ENCODE peak calls at places on chromosomes 1 and 21, in six cellular contexts. D is esophagus squamous epithelium, N is osteoblast, V is ovary, O is neural progenitor cell, C is BJ. X is an unnamed sample.

GRCh38 chr1:193367863-193368262 is 181.4 kb upstream of the B3GALT2 start:
- DNase-seq in D (no peak), V (no peak), N (no peak), C (no peak), O (no peak), X (no peak)

GRCh38 chr21:35521293-35521692 is 472.2 kb upstream of the RUNX1 start:
- DNase-seq in O (peak; percentile 23), N (no peak), V (no peak), C (no peak), D (no peak), X (no peak)

GRCh38 chr21:24825348-24825747 is 781.9 kb downstream of the MRPL39 start:
- DNase-seq in N (no peak), D (no peak), O (no peak), C (no peak), V (no peak), X (no peak)

GRCh38 chr1:18941221-18942141 is 15.0 kb downstream of the IFFO2 start:
- DNase-seq in N (peak; percentile 98), O (peak; percentile 74), V (no peak), D (no peak), C (no peak), X (peak; percentile 74)

GRCh38 chr1:98325646-98326441 is 335.7 kb upstream of the SNX7 start:
- DNase-seq in N (no peak), O (no peak), C (peak; percentile 54), V (no peak), D (no peak), X (peak; percentile 96)

GRCh38 chr1:42439940-42440339 is 15.9 kb downstream of the ZMYND12 start:
- DNase-seq in C (peak; percentile 4), N (peak; percentile 93), O (no peak), D (no peak), V (no peak), X (peak; percentile 88)

GRCh38 chr1:65412984-65413375 is 7.5 kb upstream of the LEPR start:
- DNase-seq in O (no peak), V (no peak), D (no peak), N (no peak), C (peak; percentile 75), X (no peak)

GRCh38 chr1:203167026-203167912 is 8.4 kb downstream of the MYBPH start:
- DNase-seq in N (peak; percentile 39), O (no peak), V (no peak), D (no peak), C (no peak), X (no peak)

GRCh38 chr21:42532466-42533181 is 19.0 kb downstream of the SLC37A1 start:
- DNase-seq in V (no peak), N (no peak), D (no peak), O (no peak), C (no peak), X (no peak)

GRCh38 chr1:94395748-94396309 is 22.4 kb upstream of the ABCD3 start:
- DNase-seq in D (no peak), N (no peak), O (no peak), C (no peak), V (no peak), X (no peak)

GRCh38 chr1:50570064-50570463 is 146.8 kb upstream of the DMRTA2 start:
- DNase-seq in N (peak; percentile 63), V (no peak), O (peak; percentile 69), C (no peak), D (no peak), X (peak; percentile 15)

GRCh38 chr1:56965191-56965590 is 624 bp downstream of the C8B start:
- DNase-seq in C (no peak), O (no peak), V (no peak), D (no peak), N (peak; percentile 52), X (no peak)

GRCh38 chr1:118979754-118980270 is 8.3 kb downstream of the TBX15 start:
- DNase-seq in D (no peak), O (peak; percentile 51), C (no peak), V (no peak), N (no peak), X (no peak)

GRCh38 chr1:72442251-72442650 is 159.9 kb upstream of the NEGR1 start:
- DNase-seq in D (no peak), O (no peak), C (no peak), V (no peak), N (no peak), X (no peak)

GRCh38 chr1:10753279-10753678 is 43.2 kb downstream of the CASZ1 start:
- DNase-seq in O (peak; percentile 51), V (no peak), D (no peak), N (no peak), C (no peak), X (no peak)

GRCh38 chr1:159983681-159984080 is 29.6 kb upstream of the SLAMF9 start:
- DNase-seq in V (no peak), D (no peak), O (no peak), N (no peak), C (no peak), X (no peak)

GRCh38 chr21:25895565-25896205 is 160.9 kb downstream of the GABPA start:
- DNase-seq in C (no peak), N (no peak), V (no peak), O (peak; percentile 41), D (no peak), X (peak; percentile 63)

GRCh38 chr1:2307206-2307605 is 79.1 kb downstream of the SKI start:
- DNase-seq in D (no peak), C (no peak), V (no peak), N (no peak), O (no peak), X (no peak)

GRCh38 chr1:54013393-54014008 is 4.5 kb downstream of the LDLRAD1 start:
- DNase-seq in O (no peak), V (no peak), N (no peak), D (no peak), C (no peak), X (no peak)

GRCh38 chr1:28895896-28896608 is 18.3 kb upstream of the EPB41 start:
- DNase-seq in C (no peak), O (no peak), N (no peak), V (no peak), D (no peak), X (no peak)

GRCh38 chr1:28580706-28581530 is 11.1 kb upstream of the RAB42 start:
- DNase-seq in D (no peak), V (no peak), O (peak; percentile 82), C (no peak), N (peak; percentile 87), X (peak; percentile 51)

GRCh38 chr21:42146821-42147220 is 72.1 kb upstream of the ABCG1 start:
- DNase-seq in V (peak; percentile 28), N (no peak), C (no peak), D (no peak), O (no peak), X (no peak)

GRCh38 chr1:183276386-183276785 is 90.3 kb downstream of the LAMC2 start:
- DNase-seq in D (no peak), C (peak; percentile 52), O (no peak), N (no peak), V (no peak), X (no peak)

GRCh38 chr1:221557024-221557423 is 184.9 kb downstream of the DUSP10 start:
- DNase-seq in C (no peak), N (peak; percentile 25), D (no peak), V (no peak), O (no peak), X (peak; percentile 25)

GRCh38 chr1:221556435-221556834 is 185.5 kb downstream of the DUSP10 start:
- DNase-seq in D (no peak), V (no peak), C (no peak), O (no peak), N (no peak), X (no peak)

DNA sequence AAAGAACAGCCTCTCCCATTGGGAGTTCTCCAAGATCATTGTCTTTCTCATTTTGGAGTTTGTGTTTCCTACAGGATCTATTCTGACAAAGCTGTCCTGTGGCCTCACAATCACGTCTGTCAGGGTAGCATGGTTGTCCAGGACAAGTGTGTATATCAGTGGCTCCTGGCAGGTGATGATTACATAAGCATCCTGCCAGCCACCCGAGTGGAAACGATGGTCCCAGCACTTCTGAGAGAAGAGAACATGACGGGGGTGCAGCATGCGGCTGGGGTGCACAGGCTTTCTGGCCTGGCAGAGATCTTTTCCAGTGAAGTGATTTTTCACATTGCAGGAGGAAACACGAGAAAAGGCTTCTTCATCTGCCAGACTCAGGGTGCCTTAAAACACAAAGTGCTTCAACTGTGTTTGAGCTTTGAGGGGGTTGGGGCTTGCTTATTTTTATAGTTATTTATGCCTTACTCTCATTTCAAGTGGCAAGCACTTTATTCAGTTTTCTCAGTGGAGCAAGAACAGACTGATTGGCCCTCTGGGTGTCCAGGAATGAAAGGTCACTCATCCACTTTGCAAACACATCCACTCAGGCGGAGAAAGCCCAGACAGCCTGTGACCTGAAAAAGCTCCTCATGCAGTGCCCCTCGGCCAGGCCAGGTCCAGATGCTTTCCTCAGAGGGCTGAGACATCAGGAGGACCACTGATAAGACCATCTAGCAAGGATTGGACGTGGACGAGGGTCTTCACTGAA is 186.0 kb downstream of the DUSP10 start:
- DNase-seq in V (no peak), C (no peak), O (no peak), N (peak; percentile 15), D (no peak), X (no peak)
- TF ChIP-seq CTCF in V (no peak), C (no peak), O (no peak), N (no peak), D (no peak), X (no peak)

GRCh38 chr21:45365186-45365607 is 39.8 kb upstream of the COL18A1 start:
- DNase-seq in C (no peak), V (no peak), N (no peak), O (no peak), D (no peak), X (no peak)

GRCh38 chr21:45365608-45366241 is 39.2 kb upstream of the COL18A1 start:
- DNase-seq in D (no peak), O (peak; percentile 62), C (no peak), V (peak; percentile 53), N (no peak), X (peak; percentile 18)

GRCh38 chr21:45367402-45368351 is 37.3 kb upstream of the COL18A1 start:
- DNase-seq in D (no peak), O (no peak), V (no peak), N (peak; percentile 92), C (no peak), X (no peak)

GRCh38 chr21:45366476-45366875 is 38.5 kb upstream of the COL18A1 start:
- DNase-seq in C (no peak), D (no peak), O (no peak), V (no peak), N (no peak), X (no peak)

GRCh38 chr21:45366931-45367401 is 38.0 kb upstream of the COL18A1 start:
- DNase-seq in O (no peak), N (peak; percentile 99), V (peak; percentile 94), C (no peak), D (no peak), X (no peak)
- TF ChIP-seq CTCF in O (no peak), N (peak; percentile 9), V (no peak), C (no peak), D (no peak), X (no peak)

DNA sequence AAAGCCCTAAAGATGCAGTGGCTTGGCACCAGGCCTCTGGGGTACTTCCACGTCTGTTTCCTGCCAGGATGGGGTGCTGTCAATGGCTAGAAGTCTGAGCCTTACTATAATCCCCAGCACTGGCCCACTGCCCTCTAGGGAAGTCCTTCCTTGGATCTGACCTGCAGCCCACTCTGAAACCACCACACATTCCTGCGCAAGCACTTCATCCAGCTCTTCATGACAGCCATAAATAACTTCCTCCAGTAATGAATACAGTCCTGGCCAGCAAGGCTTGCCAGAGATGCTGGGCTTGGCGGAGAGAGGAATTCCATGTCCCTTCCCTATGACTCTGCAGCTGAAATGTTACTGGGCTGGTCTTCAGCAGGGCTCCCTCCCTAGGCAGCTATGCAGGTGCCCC is 32.6 kb downstream of the ALPL start:
- DNase-seq in V (no peak), C (peak; percentile 28), D (no peak), O (no peak), N (peak; percentile 98), X (no peak)
- TF ChIP-seq CTCF in V (no peak), C (peak; percentile 11), D (no peak), O (no peak), N (no peak), X (no peak)

GRCh38 chr1:153404768-153405167 is 11.6 kb upstream of the S100A7A start:
- DNase-seq in V (no peak), N (no peak), C (no peak), O (peak; percentile 24), D (no peak), X (no peak)
- TF ChIP-seq CTCF in V (no peak), N (peak; percentile 44), C (peak; percentile 46), O (peak; percentile 52), D (peak; percentile 62), X (peak; percentile 58)